ENCODE peak calls at places on chromosomes 5 and 9, in six cellular contexts. One of them, this sample, is unnamed.

GRCh38 chr9:87676976-87677775 is 48.7 kb upstream of the CTSL start:
- DNase-seq in T-helper 1 cell: no peak
- DNase-seq in mammary epithelial cell: no peak
- DNase-seq in fibroblast of the aortic adventitia: peak; percentile 51
- DNase-seq in coronary artery: peak; percentile 72
- DNase-seq in neural progenitor cell: no peak
- DNase-seq in this sample: no peak

GRCh38 chr9:136052433-136052880 is 42.6 kb downstream of the NACC2 start:
- DNase-seq in T-helper 1 cell: no peak
- DNase-seq in fibroblast of the aortic adventitia: no peak
- DNase-seq in neural progenitor cell: peak; percentile 60
- DNase-seq in mammary epithelial cell: peak; percentile 22
- DNase-seq in coronary artery: peak; percentile 76
- DNase-seq in this sample: no peak

GRCh38 chr9:115524467-115525059 is 406.6 kb upstream of the TNC start:
- DNase-seq in fibroblast of the aortic adventitia: peak; percentile 87
- DNase-seq in T-helper 1 cell: no peak
- DNase-seq in coronary artery: no peak
- DNase-seq in mammary epithelial cell: peak; percentile 60
- DNase-seq in neural progenitor cell: peak; percentile 75
- DNase-seq in this sample: peak; percentile 43

GRCh38 chr9:127004946-127005769 is 90.6 kb downstream of the RALGPS1 start:
- DNase-seq in T-helper 1 cell: peak; percentile 38
- DNase-seq in fibroblast of the aortic adventitia: peak; percentile 60
- DNase-seq in neural progenitor cell: no peak
- DNase-seq in mammary epithelial cell: peak; percentile 45
- DNase-seq in coronary artery: no peak
- DNase-seq in this sample: no peak

GRCh38 chr5:15463231-15463630 is 36.7 kb upstream of the FBXL7 start:
- DNase-seq in mammary epithelial cell: no peak
- DNase-seq in coronary artery: no peak
- DNase-seq in neural progenitor cell: peak; percentile 57
- DNase-seq in fibroblast of the aortic adventitia: peak; percentile 53
- DNase-seq in T-helper 1 cell: no peak
- DNase-seq in this sample: no peak

GRCh38 chr5:142959683-142960308 is 189.6 kb downstream of the ARHGAP26 start:
- DNase-seq in neural progenitor cell: no peak
- DNase-seq in T-helper 1 cell: no peak
- DNase-seq in fibroblast of the aortic adventitia: no peak
- DNase-seq in coronary artery: no peak
- DNase-seq in mammary epithelial cell: no peak
- DNase-seq in this sample: no peak

GRCh38 chr9:135584934-135585333 is 23.4 kb downstream of the PAEP start:
- DNase-seq in neural progenitor cell: no peak
- DNase-seq in T-helper 1 cell: no peak
- DNase-seq in fibroblast of the aortic adventitia: no peak
- DNase-seq in coronary artery: peak; percentile 43
- DNase-seq in mammary epithelial cell: no peak
- DNase-seq in this sample: no peak

GRCh38 chr5:180811623-180812119 is 9.1 kb upstream of the MGAT1 start:
- DNase-seq in coronary artery: no peak
- DNase-seq in fibroblast of the aortic adventitia: no peak
- DNase-seq in neural progenitor cell: no peak
- DNase-seq in mammary epithelial cell: peak; percentile 50
- DNase-seq in T-helper 1 cell: no peak
- DNase-seq in this sample: no peak

GRCh38 chr5:148912714-148913398 is 86.4 kb downstream of the ADRB2 start:
- DNase-seq in neural progenitor cell: peak; percentile 87
- DNase-seq in coronary artery: no peak
- DNase-seq in T-helper 1 cell: no peak
- DNase-seq in fibroblast of the aortic adventitia: peak; percentile 95
- DNase-seq in mammary epithelial cell: peak; percentile 100
- DNase-seq in this sample: peak; percentile 83

GRCh38 chr5:2113348-2114131 is 230.8 kb upstream of the IRX4 start:
- DNase-seq in neural progenitor cell: no peak
- DNase-seq in fibroblast of the aortic adventitia: no peak
- DNase-seq in coronary artery: no peak
- DNase-seq in T-helper 1 cell: no peak
- DNase-seq in mammary epithelial cell: no peak
- DNase-seq in this sample: no peak

GRCh38 chr5:151896041-151896691 is 28.5 kb downstream of the GLRA1 start:
- DNase-seq in neural progenitor cell: no peak
- DNase-seq in T-helper 1 cell: no peak
- DNase-seq in mammary epithelial cell: peak; percentile 73
- DNase-seq in coronary artery: no peak
- DNase-seq in fibroblast of the aortic adventitia: peak; percentile 42
- DNase-seq in this sample: peak; percentile 71

GRCh38 chr5:37121027-37121426 is 128.1 kb downstream of the CPLANE1 start:
- DNase-seq in neural progenitor cell: no peak
- DNase-seq in T-helper 1 cell: no peak
- DNase-seq in mammary epithelial cell: no peak
- DNase-seq in coronary artery: no peak
- DNase-seq in fibroblast of the aortic adventitia: no peak
- DNase-seq in this sample: no peak

GRCh38 chr9:38110476-38110875 is 41.4 kb upstream of the SHB start:
- DNase-seq in coronary artery: peak; percentile 28
- DNase-seq in T-helper 1 cell: no peak
- DNase-seq in fibroblast of the aortic adventitia: no peak
- DNase-seq in neural progenitor cell: no peak
- DNase-seq in mammary epithelial cell: no peak
- DNase-seq in this sample: no peak

GRCh38 chr9:132545578-132545977 is 36.8 kb upstream of the BARHL1 start:
- DNase-seq in T-helper 1 cell: no peak
- DNase-seq in mammary epithelial cell: no peak
- DNase-seq in fibroblast of the aortic adventitia: no peak
- DNase-seq in coronary artery: no peak
- DNase-seq in neural progenitor cell: no peak
- DNase-seq in this sample: no peak

This sample was measured in non-pigmented ciliary epithelial cell.